ENCODE peak calls at places on chromosomes 11 and 22, in five cellular contexts. U is transverse colon, P is spleen, S is sigmoid colon, H is stomach. E is an unnamed sample.

GRCh38 chr11:71488968-71489265 is 35.9 kb downstream of the NADSYN1 start:
- DNase-seq in U (no peak), P (no peak), S (peak), H (no peak), E (no peak)

GRCh38 chr11:11663907-11664306 is 42.1 kb upstream of the GALNT18 start:
- DNase-seq in U (no peak), P (no peak), S (no peak), H (no peak), E (no peak)

GRCh38 chr11:126392638-126393023 is 37.1 kb downstream of the ST3GAL4 start:
- DNase-seq in U (no peak), P (peak), S (no peak), H (no peak), E (no peak)

GRCh38 chr22:50247748-50248147 is 2.9 kb upstream of the TUBGCP6 start:
- DNase-seq in U (peak), P (no peak), S (no peak), H (peak), E (no peak)

GRCh38 chr11:2534957-2535672 is 90.3 kb downstream of the KCNQ1 start:
- DNase-seq in U (peak), P (peak), S (peak), H (no peak), E (no peak)

GRCh38 chr22:48782817-48783511 is 1044.7 kb downstream of the BRD1 start:
- DNase-seq in U (no peak), P (no peak), S (peak), H (no peak), E (no peak)

GRCh38 chr11:113979427-113979826 is 4.5 kb downstream of the HTR3A start:
- DNase-seq in U (no peak), P (no peak), S (no peak), H (no peak), E (no peak)

GRCh38 chr22:30422481-30423295 is 2.9 kb upstream of the MTFP1 start:
- DNase-seq in U (peak), P (no peak), S (peak), H (peak), E (no peak)

GRCh38 chr11:13074714-13075464 is 65.8 kb downstream of the RASSF10 start:
- DNase-seq in U (no peak), P (no peak), S (no peak), H (no peak), E (no peak)

GRCh38 chr11:62127941-62128770 is 4.3 kb downstream of the INCENP start:
- DNase-seq in U (no peak), P (peak), S (peak), H (no peak), E (no peak)

GRCh38 chr11:22539851-22540376 is 85.7 kb downstream of the FANCF start:
- DNase-seq in U (no peak), P (no peak), S (no peak), H (no peak), E (no peak)

GRCh38 chr11:65316311-65316978 is 1.8 kb downstream of the CDC42EP2 start:
- DNase-seq in U (peak), P (no peak), S (peak), H (no peak), E (no peak)
- TF ChIP-seq POLR2AphosphoS5 in U (no peak), P (no peak), S (peak), H (no peak), E (no peak)

GRCh38 chr22:37672920-37673453 is 2.4 kb upstream of the LGALS1 start:
- DNase-seq in U (peak), P (no peak), S (no peak), H (no peak), E (no peak)
- TF ChIP-seq POLR2AphosphoS5 in U (no peak), P (peak), S (no peak), H (no peak), E (no peak)

GRCh38 chr11:107583629-107584195 is 7.2 kb upstream of the ELMOD1 start:
- DNase-seq in U (no peak), P (no peak), S (no peak), H (no peak), E (no peak)
- TF ChIP-seq POLR2AphosphoS5 in U (no peak), P (no peak), S (no peak), H (no peak), E (no peak)

GRCh38 chr22:39528681-39529486 is 3.7 kb downstream of the RPS19BP1 start:
- DNase-seq in U (peak), P (peak), S (peak), H (peak), E (peak)
- TF ChIP-seq POLR2AphosphoS5 in U (peak), P (peak), S (no peak), H (peak), E (no peak)

DNA sequence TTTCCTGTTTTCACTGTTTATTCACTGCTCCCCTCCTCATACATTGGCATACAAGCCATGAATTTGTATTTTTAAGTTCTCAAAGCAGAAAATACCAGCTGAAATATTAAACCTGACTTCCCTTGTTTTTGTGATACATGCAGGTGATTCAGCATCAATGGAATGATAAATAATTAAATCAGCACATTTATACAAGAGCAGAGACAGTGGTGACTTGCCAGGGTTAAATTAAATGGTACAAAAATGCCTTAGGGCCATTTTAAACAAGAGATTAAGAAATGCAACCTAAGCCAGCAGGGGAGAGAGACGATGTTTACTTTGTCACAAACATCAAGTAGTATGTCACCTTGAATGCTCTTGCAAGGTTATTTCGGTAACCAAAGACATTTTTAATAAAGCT is 95.9 kb upstream of the DDI1 start:
- DNase-seq in U (no peak), P (no peak), S (no peak), H (no peak), E (no peak)
- TF ChIP-seq POLR2AphosphoS5 in U (no peak), P (no peak), S (no peak), H (no peak), E (no peak)

DNA sequence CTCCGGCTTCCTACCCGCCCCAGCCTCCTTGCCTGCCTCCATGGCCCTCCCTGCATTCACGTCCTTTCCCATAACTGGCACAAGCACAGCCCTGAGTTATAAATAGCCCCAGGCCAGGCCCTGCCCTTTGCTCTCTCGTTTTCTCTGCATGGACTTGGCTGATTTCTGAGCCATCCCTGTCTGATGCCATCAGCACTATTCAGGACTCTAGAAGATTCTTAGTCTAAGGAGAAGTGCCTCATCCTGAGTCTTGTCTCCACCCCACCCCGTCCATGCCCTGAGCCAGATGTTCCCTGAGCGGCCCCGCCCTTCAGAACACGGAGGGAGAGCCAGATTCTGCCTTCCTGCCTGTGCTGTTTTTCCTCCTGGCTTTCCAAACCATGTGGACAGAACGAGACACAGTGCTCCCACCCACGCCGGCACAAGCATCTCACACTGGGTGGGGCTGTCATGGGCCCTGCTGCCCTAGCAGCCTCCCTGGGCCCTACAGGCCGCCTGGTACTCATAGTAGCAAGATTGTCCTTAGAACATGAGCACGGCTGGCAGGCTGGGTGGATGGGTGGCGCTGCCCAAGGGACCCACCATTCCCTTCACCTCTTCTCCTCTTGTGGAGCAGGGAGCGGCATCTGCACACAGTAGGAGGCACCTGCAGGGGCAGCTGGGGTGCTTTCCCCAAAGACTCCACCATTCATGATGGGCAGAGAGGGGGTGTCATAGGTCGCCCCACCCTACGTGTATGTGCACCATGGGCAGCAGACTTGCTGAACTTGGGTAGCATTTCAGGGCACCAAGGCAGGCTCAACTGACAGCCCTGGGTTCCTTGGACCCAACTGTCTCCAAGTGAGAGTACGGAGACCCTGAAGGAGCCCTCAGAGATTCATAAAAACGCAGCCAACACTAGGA is 76.9 kb downstream of the BCR start:
- DNase-seq in U (peak), P (no peak), S (peak), H (peak), E (no peak)
- TF ChIP-seq POLR2AphosphoS5 in U (no peak), P (peak), S (no peak), H (no peak), E (no peak)

DNA sequence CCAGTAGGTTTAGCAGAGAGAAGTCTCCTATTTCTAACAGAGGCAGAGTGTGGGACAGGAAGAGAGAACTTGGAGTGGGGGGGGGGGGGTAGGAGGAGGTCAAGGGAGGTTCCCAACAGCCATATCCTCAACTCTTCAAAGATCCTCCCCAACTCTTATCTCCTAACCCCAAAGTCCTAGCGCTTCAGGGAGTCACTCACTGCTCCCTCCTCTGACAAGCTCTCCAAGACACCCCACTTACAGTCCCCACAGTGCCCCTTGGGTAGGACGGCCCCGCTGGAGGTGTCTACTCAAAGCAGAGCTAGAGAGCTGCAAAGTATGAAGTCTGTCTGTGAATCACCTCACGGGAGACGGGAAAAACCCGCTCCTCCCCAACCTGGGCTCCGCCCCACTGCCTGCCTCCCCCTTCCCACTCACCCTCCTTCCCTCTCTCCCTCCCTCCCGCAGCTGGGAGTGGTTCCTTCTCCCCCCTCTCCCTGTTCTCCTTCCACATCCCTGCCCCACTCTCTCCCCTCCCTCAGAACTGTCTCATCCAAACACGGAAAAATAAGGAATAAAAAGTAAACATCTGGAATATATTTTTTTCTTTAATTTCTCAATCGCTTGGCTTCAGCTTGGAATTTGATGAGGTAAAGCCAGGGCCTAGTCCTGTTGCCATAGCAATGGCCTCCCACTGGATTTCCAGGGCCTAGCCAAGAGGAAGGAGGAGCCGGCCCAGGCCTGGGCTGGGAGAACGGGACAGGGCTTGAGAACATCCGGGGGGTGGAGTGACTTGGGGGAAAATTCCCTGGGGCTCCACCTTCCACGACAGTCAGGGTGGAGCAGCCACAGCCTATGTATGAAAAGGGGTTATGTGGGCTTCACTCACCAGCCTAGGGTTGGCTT is 2.5 kb downstream of the TNKS1BP1 start:
- DNase-seq in U (peak), P (no peak), S (peak), H (peak), E (no peak)
- TF ChIP-seq POLR2AphosphoS5 in U (peak), P (no peak), S (peak), H (peak), E (no peak)

GRCh38 chr22:24975813-24976341 is 23.4 kb downstream of the KIAA1671 start:
- DNase-seq in U (no peak), P (no peak), S (peak), H (no peak), E (no peak)
- TF ChIP-seq POLR2AphosphoS5 in U (no peak), P (no peak), S (no peak), H (no peak), E (no peak)

E was measured in GM12892.